ENCODE peak calls at places on chromosomes 7 and 10, in ten cellular contexts. T is fibroblast of mammary gland; R is brain microvascular endothelial cell; F is left ventricle myocardium inferior; I is AG04449; Y is GM12864; G is CD8-positive, alpha-beta T cell; C is sigmoid colon; A is lower lobe of right lung; V is GM20000. U is an unnamed sample.

GRCh38 chr7:128005117-128005516 is 26.1 kb downstream of the LRRC4 start:
- DNase-seq in T (no peak), G (no peak), A (no peak), I (no peak), Y (no peak), F (no peak), R (no peak), V (no peak), C (no peak), U (peak)

GRCh38 chr10:7192831-7193348 is 217.9 kb downstream of the SFMBT2 start:
- DNase-seq in C (no peak), R (no peak), G (peak), I (no peak), A (no peak), Y (no peak), T (no peak), V (no peak), F (no peak), U (no peak)

GRCh38 chr10:52871191-52871843 is 98.7 kb upstream of the MBL2 start:
- DNase-seq in Y (no peak), G (no peak), V (no peak), R (no peak), C (no peak), F (no peak), T (no peak), A (no peak), I (no peak), U (no peak)

GRCh38 chr7:35761882-35762720 is 38.8 kb upstream of the SEPTIN7 start:
- DNase-seq in Y (no peak), A (no peak), C (no peak), T (peak), F (no peak), V (no peak), I (peak), G (no peak), R (peak), U (no peak)

GRCh38 chr7:15922002-15922401 is 235.5 kb upstream of the MEOX2 start:
- DNase-seq in Y (no peak), G (no peak), I (no peak), R (no peak), V (no peak), A (no peak), T (no peak), F (no peak), C (no peak), U (no peak)

GRCh38 chr7:115749924-115750323 is 280.6 kb downstream of the TFEC start:
- DNase-seq in A (peak), F (no peak), I (no peak), G (no peak), R (no peak), V (no peak), Y (no peak), T (no peak), C (peak), U (no peak)

GRCh38 chr10:102150970-102151773 is 1.0 kb upstream of the NOLC1 start:
- DNase-seq in A (no peak), I (no peak), F (no peak), V (no peak), R (peak), T (peak), Y (no peak), G (no peak), C (no peak), U (no peak)

GRCh38 chr10:97690138-97690537 is 3.1 kb upstream of the AVPI1 start:
- DNase-seq in Y (no peak), R (no peak), V (no peak), T (peak), I (no peak), F (no peak), C (no peak), A (no peak), G (no peak), U (no peak)

GRCh38 chr10:13225601-13226000 is 8.6 kb downstream of the UCMA start:
- DNase-seq in C (no peak), T (no peak), V (no peak), G (no peak), F (no peak), R (no peak), Y (no peak), A (no peak), I (no peak), U (no peak)

GRCh38 chr7:46259947-46260346 is 338.9 kb upstream of the IGFBP3 start:
- DNase-seq in R (no peak), A (no peak), F (no peak), Y (no peak), I (no peak), T (no peak), V (no peak), C (no peak), G (no peak), U (no peak)

GRCh38 chr10:124381011-124381591 is 37.6 kb downstream of the OAT start:
- DNase-seq in T (peak), R (no peak), G (no peak), Y (no peak), V (no peak), C (peak), A (no peak), I (no peak), F (no peak), U (no peak)

GRCh38 chr10:87794285-87794684 is 23.7 kb downstream of the ATAD1 start:
- DNase-seq in R (no peak), Y (peak), G (no peak), C (no peak), A (no peak), V (peak), I (no peak), T (peak), F (no peak), U (peak)

GRCh38 chr10:90799172-90799571 is 58.7 kb downstream of the HTR7 start:
- DNase-seq in G (no peak), A (no peak), R (no peak), C (no peak), V (no peak), F (no peak), I (no peak), T (no peak), Y (no peak), U (no peak)

GRCh38 chr10:81847675-81848074 is 27.3 kb upstream of the NRG3 start:
- DNase-seq in I (no peak), V (no peak), G (no peak), R (no peak), T (no peak), C (no peak), Y (no peak), F (no peak), A (no peak), U (no peak)

GRCh38 chr10:46217749-46218453 is 68.9 kb upstream of the ANTXRL start:
- DNase-seq in F (no peak), A (no peak), V (peak), Y (no peak), C (no peak), T (no peak), R (no peak), G (no peak), I (no peak), U (peak)

GRCh38 chr7:128383781-128384180 is 22.3 kb upstream of the PRRT4 start:
- DNase-seq in G (no peak), C (no peak), V (no peak), Y (no peak), T (no peak), F (no peak), R (no peak), I (no peak), A (no peak), U (no peak)

GRCh38 chr10:86657396-86658011 is 3.2 kb downstream of the OPN4 start:
- DNase-seq in V (no peak), A (peak), T (peak), Y (no peak), C (peak), I (no peak), R (no peak), F (no peak), G (no peak), U (no peak)

GRCh38 chr7:129222064-129222463 is 2.8 kb upstream of the AHCYL2 start:
- DNase-seq in F (no peak), C (peak), I (no peak), Y (no peak), G (no peak), V (no peak), T (no peak), A (no peak), R (no peak), U (no peak)

GRCh38 chr10:74213571-74214162 is 62.6 kb downstream of the ADK start:
- DNase-seq in G (peak), F (no peak), C (no peak), Y (no peak), V (peak), T (peak), R (peak), A (no peak), I (no peak), U (peak)

GRCh38 chr7:136036336-136036735 is 59.2 kb upstream of the MTPN start:
- DNase-seq in Y (no peak), C (no peak), I (no peak), T (no peak), G (no peak), R (no peak), V (no peak), F (no peak), A (no peak), U (no peak)

GRCh38 chr7:50595538-50596102 is 30.4 kb upstream of the DDC start:
- DNase-seq in A (no peak), Y (no peak), I (no peak), G (no peak), C (no peak), F (no peak), T (peak), R (peak), V (no peak), U (no peak)

GRCh38 chr10:28926932-28927331 is 249.6 kb downstream of the BAMBI start:
- DNase-seq in V (no peak), Y (no peak), C (no peak), R (no peak), I (no peak), G (no peak), T (no peak), F (no peak), A (no peak), U (no peak)

GRCh38 chr10:124223001-124223710 is 129.8 kb upstream of the CHST15 start:
- DNase-seq in F (no peak), R (no peak), Y (no peak), V (no peak), T (no peak), I (no peak), C (no peak), G (no peak), A (no peak), U (no peak)

GRCh38 chr10:28810062-28810870 is 132.9 kb downstream of the BAMBI start:
- DNase-seq in Y (no peak), A (no peak), R (no peak), C (no peak), G (no peak), V (no peak), T (no peak), I (no peak), F (no peak), U (no peak)

GRCh38 chr7:155842496-155843265 is 30.4 kb upstream of the SHH start:
- DNase-seq in V (no peak), C (peak), G (no peak), R (no peak), T (no peak), F (no peak), Y (no peak), A (no peak), I (no peak), U (no peak)

GRCh38 chr10:34405611-34406462 is 409.3 kb downstream of the PARD3 start:
- DNase-seq in C (no peak), F (no peak), R (no peak), Y (no peak), A (no peak), T (peak), G (no peak), V (no peak), I (no peak), U (no peak)

GRCh38 chr10:60495357-60495756 is 105.7 kb upstream of the ANK3 start:
- DNase-seq in V (no peak), Y (no peak), R (peak), A (no peak), T (peak), I (no peak), G (no peak), F (no peak), C (no peak), U (no peak)

GRCh38 chr10:28991738-28992270 is 297.1 kb upstream of the LYZL1 start:
- DNase-seq in C (no peak), F (peak), V (peak), Y (no peak), R (peak), G (peak), I (no peak), A (no peak), T (peak), U (peak)

GRCh38 chr10:97069576-97070362 is 116.0 kb downstream of the SLIT1 start:
- DNase-seq in V (no peak), I (no peak), T (peak), R (peak), Y (no peak), F (no peak), C (no peak), A (no peak), G (no peak), U (no peak)

GRCh38 chr7:36305226-36305625 is 84.4 kb upstream of the ANLN start:
- DNase-seq in V (no peak), G (no peak), C (no peak), R (no peak), A (no peak), I (no peak), T (no peak), F (no peak), Y (no peak), U (no peak)

GRCh38 chr7:42573904-42574692 is 337.1 kb upstream of the GLI3 start:
- DNase-seq in G (no peak), C (no peak), V (no peak), A (no peak), R (no peak), Y (no peak), T (no peak), F (no peak), I (no peak), U (no peak)

GRCh38 chr10:117217196-117217761 is 20.0 kb downstream of the KCNK18 start:
- DNase-seq in F (no peak), C (peak), V (peak), I (no peak), G (peak), A (no peak), R (no peak), T (no peak), Y (no peak), U (peak)

GRCh38 chr10:110076559-110077318 is 69.0 kb downstream of the ADD3 start:
- DNase-seq in C (peak), I (no peak), G (peak), F (no peak), A (no peak), Y (peak), V (peak), R (peak), T (peak), U (no peak)

GRCh38 chr10:93542358-93542791 is 24.1 kb upstream of the FFAR4 start:
- DNase-seq in Y (no peak), I (no peak), G (no peak), A (no peak), V (no peak), C (no peak), T (peak), F (peak), R (no peak), U (no peak)

GRCh38 chr7:42144253-42145002 is 92.6 kb downstream of the GLI3 start:
- DNase-seq in F (no peak), A (no peak), R (peak), Y (no peak), V (no peak), C (no peak), I (peak), T (peak), G (no peak), U (no peak)

GRCh38 chr7:21364838-21365267 is 63.0 kb upstream of the SP4 start:
- DNase-seq in Y (no peak), R (no peak), F (no peak), I (no peak), V (no peak), G (no peak), A (no peak), C (no peak), T (no peak), U (no peak)

DNA sequence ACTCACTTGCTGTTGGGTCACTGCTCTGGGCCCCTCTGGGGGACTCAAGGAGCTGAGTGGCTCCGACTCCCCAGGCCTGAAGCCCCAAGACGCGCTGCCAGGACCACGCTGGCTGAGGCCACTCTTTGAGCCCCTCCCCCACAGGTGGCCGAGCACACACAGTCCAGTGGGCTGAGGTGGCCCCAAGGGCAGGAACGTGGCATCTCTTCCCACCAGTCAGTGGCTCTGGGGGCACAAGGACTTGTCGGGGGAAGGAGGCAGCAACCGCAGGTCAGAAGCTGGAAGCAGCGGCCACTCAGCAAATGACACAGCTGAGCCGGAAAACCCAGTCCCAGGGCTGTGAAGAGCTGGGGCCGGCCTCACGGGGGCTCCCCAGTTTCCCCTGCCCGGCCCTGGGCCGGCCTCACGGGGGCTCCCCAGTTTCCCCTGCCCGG is 24.1 kb downstream of the GRIFIN start:
- DNase-seq in G (peak), C (no peak), A (no peak), F (no peak), V (peak), T (no peak), Y (no peak), R (no peak), I (no peak), U (peak)
- TF ChIP-seq CTCF in G (no peak), C (no peak), A (no peak), F (no peak), V (no peak), T (no peak), Y (no peak), R (no peak), I (no peak), U (peak)

GRCh38 chr10:71571460-71572175 is 148.0 kb downstream of the C10orf105 start:
- DNase-seq in I (no peak), Y (no peak), V (no peak), A (no peak), F (no peak), T (no peak), C (no peak), R (no peak), G (no peak), U (no peak)
- TF ChIP-seq CTCF in I (no peak), Y (no peak), V (no peak), A (no peak), F (no peak), T (no peak), C (no peak), R (no peak), G (no peak), U (no peak)

DNA sequence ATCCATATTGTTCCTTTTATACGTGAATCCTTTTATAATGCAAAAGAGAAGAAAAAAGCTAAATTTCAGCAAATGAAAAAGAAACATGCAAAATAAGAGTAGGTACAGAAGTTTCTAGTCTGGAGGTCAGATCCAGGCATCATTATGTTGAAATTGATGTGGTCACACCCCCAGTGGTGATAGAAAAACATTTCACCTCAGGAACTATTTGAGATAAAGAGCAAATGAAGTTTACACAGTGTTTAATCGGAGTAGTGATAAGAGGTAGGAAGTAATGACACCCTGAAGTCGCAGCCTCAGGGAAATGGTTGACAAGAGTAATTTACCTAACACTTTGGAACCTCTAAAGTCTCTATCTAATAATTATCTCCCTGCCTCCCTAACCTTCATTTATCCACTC is 536.0 kb upstream of the STEAP1 start:
- DNase-seq in G (no peak), F (no peak), Y (no peak), T (no peak), R (no peak), C (no peak), I (no peak), A (no peak), V (no peak), U (no peak)
- TF ChIP-seq CTCF in G (no peak), F (no peak), Y (no peak), T (no peak), R (no peak), C (no peak), I (no peak), A (no peak), V (no peak), U (no peak)

GRCh38 chr7:141189231-141189630 is 115.4 kb downstream of the TMEM178B start:
- DNase-seq in R (no peak), F (no peak), G (no peak), V (no peak), Y (no peak), A (no peak), T (no peak), I (no peak), C (no peak), U (no peak)
- TF ChIP-seq CTCF in R (no peak), F (no peak), G (no peak), V (no peak), Y (no peak), A (no peak), T (no peak), I (no peak), C (no peak), U (no peak)

U was measured in GM10248.